ENCODE peak calls at places on chromosome 14, in eight cellular contexts. R is left ventricle myocardium inferior, Y is colonic mucosa, P is MM.1S, H is mucosa of descending colon, J is heart left ventricle, F is tibial nerve, X is right atrium auricular region. E is an unnamed sample.

GRCh38 chr14:99479903-99480855 is 480 bp downstream of the SETD3 start:
- DNase-seq in R (peak; percentile 67), Y (peak; percentile 59), P (no peak), H (peak; percentile 72), J (peak; percentile 67), F (peak; percentile 31), X (peak; percentile 70), E (peak; percentile 68)

GRCh38 chr14:100083706-100084105 is 18.5 kb downstream of the EVL start:
- DNase-seq in R (no peak), Y (no peak), P (no peak), H (no peak), J (no peak), F (no peak), X (no peak), E (no peak)

GRCh38 chr14:90168425-90169105 is 87.8 kb upstream of the PSMC1 start:
- DNase-seq in R (no peak), Y (no peak), P (no peak), H (no peak), J (no peak), F (no peak), X (no peak), E (no peak)

GRCh38 chr14:75430106-75430505 is 2.3 kb downstream of the JDP2 start:
- DNase-seq in R (no peak), Y (peak; percentile 32), P (no peak), H (no peak), J (no peak), F (peak; percentile 62), X (peak; percentile 81), E (peak; percentile 61)

GRCh38 chr14:74563621-74564159 is 48.3 kb downstream of the LTBP2 start:
- DNase-seq in R (no peak), Y (no peak), P (no peak), H (no peak), J (no peak), F (no peak), X (no peak), E (no peak)

GRCh38 chr14:49975286-49975685 is 82.4 kb downstream of the ARF6 start:
- DNase-seq in R (no peak), Y (no peak), P (no peak), H (no peak), J (no peak), F (no peak), X (no peak), E (no peak)

GRCh38 chr14:96082420-96083300 is 43.5 kb downstream of the C14orf132 start:
- DNase-seq in R (no peak), Y (no peak), P (no peak), H (no peak), J (no peak), F (no peak), X (no peak), E (no peak)

GRCh38 chr14:51996148-51996746 is 6.9 kb downstream of the RTRAF start:
- DNase-seq in R (no peak), Y (no peak), P (no peak), H (no peak), J (no peak), F (peak; percentile 45), X (no peak), E (no peak)

GRCh38 chr14:58731465-58732330 is 93.9 kb downstream of the DACT1 start:
- DNase-seq in R (no peak), Y (no peak), P (no peak), H (no peak), J (no peak), F (no peak), X (no peak), E (no peak)

DNA sequence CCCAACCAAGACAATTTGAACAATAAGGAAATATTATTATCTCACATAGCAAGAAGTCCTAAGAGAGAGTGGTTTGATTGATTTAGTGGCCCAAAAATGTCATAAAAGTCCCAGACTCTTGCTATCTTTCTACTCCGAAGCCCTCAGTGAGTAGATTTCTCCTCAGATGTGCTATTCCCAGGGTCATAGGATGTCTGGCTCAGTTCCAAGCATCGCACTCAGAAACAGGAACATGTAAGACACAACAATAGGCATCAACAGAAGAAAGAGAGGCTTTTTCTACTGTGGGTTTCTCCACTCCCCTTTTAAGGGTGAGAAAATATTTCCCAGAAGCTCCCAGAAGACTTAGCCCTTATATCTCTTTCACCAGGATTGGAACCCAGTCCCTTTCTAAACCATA is 188.1 kb upstream of the CDKN3 start:
- DNase-seq in R (no peak), Y (no peak), P (no peak), H (no peak), J (no peak), F (no peak), X (no peak), E (no peak)
- H3K4me1 ChIP-seq in R (no peaks in the 10 kb centered on the region), Y (no peaks in the 10 kb centered on the region), P (no peaks in the 10 kb centered on the region), H (no peaks in the 10 kb centered on the region), J (no peaks in the 10 kb centered on the region), F (no peaks in the 10 kb centered on the region), X (no peaks in the 10 kb centered on the region), E (no peaks in the 10 kb centered on the region)

GRCh38 chr14:61280092-61280525 is 1.0 kb downstream of the TMEM30B start:
- DNase-seq in R (peak; percentile 21), Y (peak; percentile 49), P (no peak), H (no peak), J (no peak), F (no peak), X (no peak), E (no peak)

GRCh38 chr14:61281911-61282310 is 773 bp upstream of the TMEM30B start:
- DNase-seq in R (no peak), Y (no peak), P (no peak), H (no peak), J (peak; percentile 29), F (peak; percentile 61), X (no peak), E (no peak)

GRCh38 chr14:61281186-61281676 is at the start of gene TMEM30B:
- DNase-seq in R (no peak), Y (peak; percentile 95), P (no peak), H (peak; percentile 94), J (no peak), F (no peak), X (no peak), E (peak; percentile 88)

GRCh38 chr14:61282746-61283145 is 1.6 kb upstream of the TMEM30B start:
- DNase-seq in R (no peak), Y (no peak), P (no peak), H (no peak), J (no peak), F (no peak), X (no peak), E (no peak)

GRCh38 chr14:61280526-61281185 is 482 bp downstream of the TMEM30B start:
- DNase-seq in R (peak; percentile 62), Y (peak; percentile 78), P (no peak), H (peak; percentile 87), J (peak; percentile 56), F (peak; percentile 47), X (peak; percentile 66), E (peak; percentile 74)
- TF ChIP-seq CTCF in R (peak; percentile 59), Y (peak; percentile 42), P (no peak), H (peak; percentile 48), J (peak; percentile 65), F (peak; percentile 49), X (no peak), E (peak; percentile 8)

GRCh38 chr14:92601131-92601710 is 87.6 kb downstream of the RIN3 start:
- DNase-seq in R (no peak), Y (no peak), P (no peak), H (no peak), J (no peak), F (no peak), X (no peak), E (no peak)

GRCh38 chr14:92600318-92601053 is 86.9 kb downstream of the RIN3 start:
- DNase-seq in R (no peak), Y (no peak), P (no peak), H (no peak), J (no peak), F (no peak), X (no peak), E (no peak)

GRCh38 chr14:92601757-92602417 is 88.3 kb downstream of the RIN3 start:
- DNase-seq in R (no peak), Y (no peak), P (no peak), H (no peak), J (no peak), F (no peak), X (no peak), E (no peak)

GRCh38 chr14:92605274-92605940 is 91.8 kb downstream of the RIN3 start:
- DNase-seq in R (no peak), Y (no peak), P (no peak), H (no peak), J (no peak), F (no peak), X (no peak), E (no peak)

GRCh38 chr14:92603309-92604257 is 90.0 kb downstream of the RIN3 start:
- DNase-seq in R (peak; percentile 40), Y (no peak), P (no peak), H (no peak), J (peak; percentile 50), F (no peak), X (no peak), E (peak; percentile 51)
- H3K4me1 ChIP-seq in R (peaks cover 38% of the 10 kb centered on the region), Y (no peaks in the 10 kb centered on the region), P (no peaks in the 10 kb centered on the region), H (peaks cover 8% of the 10 kb centered on the region), J (no peaks in the 10 kb centered on the region), F (no peaks in the 10 kb centered on the region), X (peaks cover 43% of the 10 kb centered on the region), E (peaks cover 17% of the 10 kb centered on the region)

GRCh38 chr14:30872602-30873001 is 1.8 kb upstream of the COCH start:
- DNase-seq in R (no peak), Y (no peak), P (no peak), H (no peak), J (no peak), F (no peak), X (no peak), E (no peak)

GRCh38 chr14:30874999-30875787 is 834 bp downstream of the COCH start:
- DNase-seq in R (no peak), Y (no peak), P (no peak), H (peak; percentile 28), J (no peak), F (no peak), X (no peak), E (no peak)

GRCh38 chr14:30875788-30876053 is 1.4 kb downstream of the COCH start:
- DNase-seq in R (no peak), Y (no peak), P (no peak), H (no peak), J (no peak), F (no peak), X (no peak), E (no peak)

GRCh38 chr14:30873308-30874119 is 845 bp upstream of the COCH start:
- DNase-seq in R (no peak), Y (no peak), P (no peak), H (no peak), J (no peak), F (no peak), X (no peak), E (no peak)

DNA sequence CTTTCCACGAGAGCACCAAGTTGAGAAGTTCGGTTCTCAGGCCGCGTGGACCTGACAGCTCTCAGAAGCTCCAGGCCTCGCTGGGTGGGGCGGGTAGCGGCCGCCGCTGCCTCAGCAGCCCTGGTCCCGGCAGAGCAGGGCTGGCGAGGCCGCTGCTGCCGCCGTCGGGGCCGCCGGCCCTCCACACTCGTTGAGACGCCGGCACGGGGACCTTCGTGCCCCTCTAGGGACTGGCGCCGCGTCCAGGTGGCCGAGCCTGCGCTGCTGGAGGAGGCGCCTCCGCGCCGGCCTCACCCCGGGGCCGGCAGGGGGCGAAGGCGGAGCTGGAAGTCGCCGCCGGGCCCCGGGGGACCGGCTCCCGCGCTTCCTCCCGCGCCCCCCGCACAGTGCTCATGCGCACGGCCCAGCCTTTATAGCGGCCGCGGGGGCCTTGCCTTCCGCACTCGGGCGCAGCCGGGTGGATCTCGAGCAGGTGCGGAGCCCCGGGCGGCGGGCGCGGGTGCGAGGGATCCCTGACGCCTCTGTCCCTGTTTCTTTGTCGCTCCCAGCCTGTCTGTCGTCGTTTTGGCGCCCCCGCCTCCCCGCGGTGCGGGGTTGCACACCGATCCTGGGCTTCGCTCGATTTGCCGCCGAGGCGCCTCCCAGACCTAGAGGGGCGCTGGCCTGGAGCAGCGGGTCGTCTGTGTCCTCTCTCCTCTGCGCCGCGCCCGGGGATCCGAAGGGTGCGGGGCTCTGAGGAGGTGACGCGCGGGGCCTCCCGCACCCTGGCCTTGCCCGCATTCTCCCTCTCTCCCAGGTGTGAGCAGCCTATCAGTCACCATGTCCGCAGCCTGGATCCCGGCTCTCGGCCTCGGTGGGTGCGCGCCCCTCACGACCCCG is at the start of gene COCH:
- DNase-seq in R (peak; percentile 31), Y (peak; percentile 20), P (peak; percentile 26), H (peak; percentile 51), J (peak; percentile 34), F (no peak), X (no peak), E (no peak)
- TF ChIP-seq CTCF in R (peak; percentile 59), Y (peak; percentile 36), P (no peak), H (no peak), J (peak; percentile 46), F (peak; percentile 31), X (peak; percentile 9), E (no peak)

E was measured in lung.